ENCODE peak calls at places on chromosomes 7 and 10, in nine cellular contexts. A is CD8-positive, alpha-beta memory T cell; J is cardiac muscle cell; K is heart right ventricle; T is body of pancreas; Z is HCT116; R is right lobe of liver; Q is CD4-positive, CD25-positive, alpha-beta regulatory T cell; C is IMR-90. B is an unnamed sample.
A peak's percentile ranks its signal among the peaks of the same experiment; 100 is the strongest.

GRCh38 chr10:58266826-58267712 is 625 bp downstream of the IPMK start:
- DNase-seq in T (peak; percentile 78), A (peak; percentile 24), R (peak; percentile 63), C (peak; percentile 59), K (peak; percentile 60), J (peak; percentile 52), Z (no peak), Q (peak; percentile 41), B (peak; percentile 79)

GRCh38 chr7:47712416-47712815 is 130.5 kb upstream of the TNS3 start:
- DNase-seq in Z (no peak), T (no peak), J (no peak), Q (no peak), C (no peak), R (no peak), A (no peak), K (no peak), B (no peak)

GRCh38 chr10:70774810-70775678 is 10.1 kb downstream of the TBATA start:
- DNase-seq in Q (no peak), J (no peak), R (peak; percentile 46), T (peak; percentile 45), Z (no peak), A (no peak), C (no peak), K (no peak), B (no peak)

GRCh38 chr10:131111474-131112080 is 199.9 kb downstream of the TCERG1L start:
- DNase-seq in A (no peak), K (no peak), Z (no peak), Q (no peak), J (no peak), T (no peak), R (no peak), C (no peak), B (no peak)

GRCh38 chr7:45190406-45191165 is 33.0 kb downstream of the RAMP3 start:
- DNase-seq in A (no peak), R (no peak), J (no peak), K (no peak), Z (no peak), T (no peak), C (no peak), Q (no peak), B (no peak)

GRCh38 chr10:3028444-3028843 is 38.9 kb upstream of the PFKP start:
- DNase-seq in T (no peak), J (no peak), C (no peak), Q (no peak), R (no peak), A (no peak), Z (no peak), K (no peak), B (no peak)

GRCh38 chr7:22542669-22543068 is 42.7 kb upstream of the STEAP1B start:
- DNase-seq in R (no peak), C (no peak), A (no peak), K (no peak), Q (no peak), T (no peak), Z (no peak), J (no peak), B (no peak)

GRCh38 chr7:139976838-139977656 is 85.7 kb downstream of the PARP12 start:
- DNase-seq in Q (no peak), C (no peak), Z (no peak), J (no peak), K (no peak), T (no peak), A (no peak), R (no peak), B (no peak)

GRCh38 chr10:27741173-27742091 is 4.2 kb downstream of the MKX start:
- DNase-seq in J (peak; percentile 8), Z (no peak), C (no peak), R (peak; percentile 25), A (no peak), T (no peak), K (no peak), Q (no peak), B (no peak)
- H3K27me3 ChIP-seq in J (peaks cover 99% of the 10 kb centered on the region), Z (no peaks in the 10 kb centered on the region), C (peaks cover 37% of the 10 kb centered on the region), R (peaks cover 9% of the 10 kb centered on the region), A (peaks cover 51% of the 10 kb centered on the region), T (no peaks in the 10 kb centered on the region), K (peaks cover 44% of the 10 kb centered on the region), Q (peaks cover 24% of the 10 kb centered on the region), B (no peaks in the 10 kb centered on the region)

GRCh38 chr7:158302274-158303070 is 285.2 kb downstream of the PTPRN2 start:
- DNase-seq in K (no peak), J (no peak), T (no peak), Z (no peak), A (no peak), C (no peak), R (no peak), Q (no peak), B (no peak)
- H3K9me3 ChIP-seq in K (peaks cover 7% of the 10 kb centered on the region), J (no peaks in the 10 kb centered on the region), T (no peaks in the 10 kb centered on the region), Z (peaks cover 1% of the 10 kb centered on the region), A (no peaks in the 10 kb centered on the region), C (peaks cover 32% of the 10 kb centered on the region), R (no peaks in the 10 kb centered on the region), Q (peaks cover 6% of the 10 kb centered on the region), B (no peaks in the 10 kb centered on the region)

DNA sequence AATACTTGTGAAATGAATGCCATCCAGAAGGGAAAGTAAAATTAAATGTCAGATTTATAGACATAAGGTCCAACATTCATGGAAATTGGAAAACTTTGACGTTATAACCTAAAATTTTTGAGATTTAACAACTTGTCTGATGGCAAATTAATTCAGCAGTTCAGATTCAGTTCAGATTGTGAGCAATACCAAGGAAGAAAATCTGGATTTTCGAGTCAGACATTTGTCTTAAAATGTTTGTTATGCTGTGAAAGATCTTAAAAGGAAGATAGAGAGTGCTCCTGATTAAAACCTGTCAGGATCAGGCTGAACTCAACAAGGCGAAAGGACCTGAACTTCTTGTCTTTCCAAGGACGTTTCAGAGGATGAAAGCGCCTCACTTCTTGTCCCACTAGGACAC is 320.9 kb downstream of the PAXIP1 start:
- DNase-seq in K (no peak), Q (no peak), J (no peak), T (no peak), Z (no peak), A (no peak), R (no peak), C (no peak), B (no peak)
- H3K4me1 ChIP-seq in K (no peaks in the 10 kb centered on the region), Q (no peaks in the 10 kb centered on the region), J (no peaks in the 10 kb centered on the region), T (no peaks in the 10 kb centered on the region), Z (no peaks in the 10 kb centered on the region), A (no peaks in the 10 kb centered on the region), R (no peaks in the 10 kb centered on the region), C (no peaks in the 10 kb centered on the region), B (no peaks in the 10 kb centered on the region)

DNA sequence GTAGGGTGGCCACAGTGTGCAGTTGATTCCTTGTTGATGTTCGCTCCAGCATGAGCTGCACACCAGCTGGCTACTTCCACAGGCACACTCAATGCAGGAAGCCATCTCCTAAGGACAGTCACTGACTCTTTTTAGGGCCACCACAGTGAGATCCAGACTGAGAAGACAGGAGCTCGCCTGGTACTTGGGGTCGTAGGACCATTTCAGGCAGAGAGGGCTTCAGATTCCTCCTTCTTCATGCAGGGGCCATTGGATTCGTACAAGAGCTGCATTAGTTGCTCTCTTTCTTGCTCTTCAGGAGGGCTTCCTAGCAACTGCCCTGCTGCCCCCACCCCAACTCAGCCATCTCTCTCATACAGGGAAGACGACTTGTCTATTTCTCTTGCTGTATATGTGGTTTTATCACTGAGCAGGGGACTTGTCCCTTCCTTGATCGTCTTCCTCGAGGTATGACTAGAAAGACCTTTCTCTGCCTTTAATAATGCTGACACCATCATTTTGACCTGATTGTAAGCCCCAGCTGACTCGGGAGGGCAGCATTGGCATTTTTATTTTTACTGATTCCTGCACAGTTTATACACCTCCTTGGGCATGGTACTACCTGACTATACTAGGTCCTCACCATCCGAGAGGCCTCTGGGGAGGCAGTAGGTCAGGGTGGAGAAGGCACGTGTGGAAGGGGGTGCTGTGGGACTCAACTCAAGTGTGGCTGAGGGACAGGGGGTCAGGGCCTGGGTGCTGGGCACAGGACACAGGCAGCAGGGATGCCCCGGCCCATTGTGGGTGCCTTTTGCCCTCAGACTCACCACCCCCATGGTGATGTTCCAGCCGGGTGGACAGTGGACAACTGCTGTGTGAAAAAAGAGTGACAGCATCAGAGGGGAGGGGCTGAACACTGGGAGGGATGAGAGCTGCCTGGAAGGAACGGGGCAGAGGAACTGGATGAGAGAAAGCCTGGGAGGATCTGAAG is 136.7 kb upstream of the ZNF746 start:
- DNase-seq in T (no peak), Z (no peak), K (no peak), C (no peak), R (no peak), J (no peak), A (no peak), Q (no peak), B (no peak)
- H3K27me3 ChIP-seq in T (no peaks in the 10 kb centered on the region), Z (peaks cover 7% of the 10 kb centered on the region), K (peaks cover 6% of the 10 kb centered on the region), C (peaks cover 45% of the 10 kb centered on the region), R (no peaks in the 10 kb centered on the region), J (peaks cover 43% of the 10 kb centered on the region), A (peaks cover 5% of the 10 kb centered on the region), Q (peaks cover 15% of the 10 kb centered on the region), B (peaks cover 16% of the 10 kb centered on the region)

GRCh38 chr7:131425992-131426391 is 98.3 kb downstream of the MKLN1 start:
- DNase-seq in K (no peak), J (no peak), A (no peak), T (peak; percentile 28), Q (no peak), Z (no peak), C (no peak), R (no peak), B (no peak)

DNA sequence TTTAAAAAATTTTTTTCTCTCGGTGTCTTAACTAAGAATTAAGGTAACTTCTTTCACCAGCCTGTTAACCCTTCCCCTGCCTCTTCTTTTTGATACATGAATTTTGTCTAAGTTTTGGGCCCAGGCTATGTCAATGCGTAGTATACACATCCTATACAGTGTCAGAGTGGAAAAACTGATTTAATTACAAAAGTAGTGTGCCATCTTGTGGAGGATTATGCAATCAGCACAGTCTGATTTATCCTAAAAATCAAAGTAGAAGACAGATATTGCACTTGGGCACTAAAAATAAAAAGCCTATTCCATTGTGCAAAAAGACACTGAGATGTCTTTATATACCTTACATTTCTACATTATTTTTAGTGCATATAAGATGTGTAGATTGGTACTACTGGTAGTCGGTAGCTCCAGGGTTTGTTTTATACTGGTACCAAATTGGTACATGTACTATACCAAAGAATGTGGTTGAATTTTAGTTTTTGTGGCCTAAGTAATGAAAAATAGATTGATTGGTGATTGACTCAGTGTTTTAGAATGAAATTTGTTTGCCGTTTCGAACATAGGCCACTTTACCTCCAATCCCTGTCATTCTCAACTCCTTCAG is 96.6 kb downstream of the MKLN1 start:
- DNase-seq in C (peak; percentile 58), R (no peak), K (no peak), Z (peak; percentile 12), A (no peak), J (peak; percentile 17), Q (peak; percentile 47), T (no peak), B (no peak)
- H3K9me3 ChIP-seq in C (no peaks in the 10 kb centered on the region), R (no peaks in the 10 kb centered on the region), K (no peaks in the 10 kb centered on the region), Z (no peaks in the 10 kb centered on the region), A (no peaks in the 10 kb centered on the region), J (no peaks in the 10 kb centered on the region), Q (no peaks in the 10 kb centered on the region), T (no peaks in the 10 kb centered on the region), B (no peaks in the 10 kb centered on the region)